ENCODE peak calls at places on chromosomes 6 and 20, in seven cellular contexts. J is A549, H is HCT116, C is HepG2, E is SK-N-SH, Y is H1, D is K562. B is an unnamed sample.

GRCh38 chr6:68445926-68446325 is 189.2 kb upstream of the ADGRB3 start:
- DNase-seq in J (no peak), H (no peak), C (no peak), E (no peak), Y (no peak), D (no peak), B (no peak)

GRCh38 chr6:35244551-35244950 is 15.0 kb upstream of the ZNF76 start:
- DNase-seq in J (no peak), H (no peak), C (no peak), E (no peak), Y (no peak), D (no peak), B (no peak)

GRCh38 chr6:87350516-87350915 is 5.9 kb downstream of the C6orf163 start:
- DNase-seq in J (no peak), H (no peak), C (no peak), E (no peak), Y (no peak), D (no peak), B (no peak)

GRCh38 chr6:164665328-164665727 is 644.1 kb downstream of the C6orf118 start:
- DNase-seq in J (no peak), H (no peak), C (no peak), E (no peak), Y (no peak), D (no peak), B (no peak)

GRCh38 chr6:109702797-109703196 is 11.7 kb downstream of the FIG4 start:
- DNase-seq in J (no peak), H (no peak), C (no peak), E (no peak), Y (no peak), D (no peak), B (no peak)

GRCh38 chr6:100482698-100483097 is 18.0 kb upstream of the SIM1 start:
- DNase-seq in J (no peak), H (no peak), C (peak), E (no peak), Y (no peak), D (no peak), B (no peak)

GRCh38 chr20:50694379-50695143 is 3.2 kb upstream of the RIPOR3 start:
- DNase-seq in J (no peak), H (no peak), C (peak), E (no peak), Y (no peak), D (no peak), B (no peak)

GRCh38 chr6:52305948-52306767 is 21.6 kb upstream of the MCM3 start:
- DNase-seq in J (no peak), H (no peak), C (no peak), E (no peak), Y (no peak), D (no peak), B (no peak)

GRCh38 chr6:117849087-117849486 is 58.0 kb upstream of the SLC35F1 start:
- DNase-seq in J (no peak), H (no peak), C (no peak), E (no peak), Y (no peak), D (no peak), B (no peak)

GRCh38 chr6:20013485-20013884 is 176.3 kb downstream of the ID4 start:
- DNase-seq in J (no peak), H (no peak), C (no peak), E (no peak), Y (no peak), D (no peak), B (no peak)

GRCh38 chr6:63764318-63764916 is 128.8 kb downstream of the PHF3 start:
- DNase-seq in J (peak), H (peak), C (peak), E (no peak), Y (no peak), D (peak), B (peak)

GRCh38 chr6:159535629-159536028 is 157.4 kb downstream of the SOD2 start:
- DNase-seq in J (no peak), H (no peak), C (no peak), E (no peak), Y (no peak), D (no peak), B (no peak)

GRCh38 chr6:137283940-137284910 is 65.0 kb upstream of the IFNGR1 start:
- DNase-seq in J (no peak), H (no peak), C (peak), E (no peak), Y (no peak), D (no peak), B (no peak)

GRCh38 chr6:168825226-168826077 is 384.5 kb downstream of the SMOC2 start:
- DNase-seq in J (no peak), H (no peak), C (no peak), E (no peak), Y (no peak), D (no peak), B (no peak)

GRCh38 chr20:13322621-13323020 is 101.5 kb downstream of the ISM1 start:
- DNase-seq in J (no peak), H (no peak), C (peak), E (no peak), Y (no peak), D (no peak), B (no peak)

GRCh38 chr6:148745926-148746325 is 904 bp upstream of the UST start:
- DNase-seq in J (no peak), H (no peak), C (no peak), E (no peak), Y (no peak), D (no peak), B (no peak)

GRCh38 chr20:2799688-2800589 is 488 bp downstream of the CPXM1 start:
- DNase-seq in J (no peak), H (no peak), C (no peak), E (peak), Y (no peak), D (no peak), B (peak)

GRCh38 chr6:31822038-31822821 is 5.3 kb upstream of the HSPA1B start:
- DNase-seq in J (peak), H (no peak), C (peak), E (peak), Y (no peak), D (peak), B (peak)

GRCh38 chr6:135257641-135258405 is 76.7 kb downstream of the MYB start:
- DNase-seq in J (no peak), H (no peak), C (no peak), E (no peak), Y (no peak), D (no peak), B (no peak)

GRCh38 chr6:107864235-107864970 is 40.3 kb upstream of the SCML4 start:
- DNase-seq in J (no peak), H (no peak), C (no peak), E (no peak), Y (no peak), D (no peak), B (no peak)

GRCh38 chr20:22921595-22922421 is 113.3 kb upstream of the SSTR4 start:
- DNase-seq in J (peak), H (no peak), C (no peak), E (no peak), Y (no peak), D (no peak), B (peak)

GRCh38 chr6:135212935-135213334 is 31.8 kb downstream of the MYB start:
- DNase-seq in J (no peak), H (no peak), C (no peak), E (no peak), Y (no peak), D (no peak), B (no peak)

GRCh38 chr6:80610821-80611220 is 504.4 kb downstream of the BCKDHB start:
- DNase-seq in J (peak), H (no peak), C (no peak), E (no peak), Y (no peak), D (no peak), B (no peak)

DNA sequence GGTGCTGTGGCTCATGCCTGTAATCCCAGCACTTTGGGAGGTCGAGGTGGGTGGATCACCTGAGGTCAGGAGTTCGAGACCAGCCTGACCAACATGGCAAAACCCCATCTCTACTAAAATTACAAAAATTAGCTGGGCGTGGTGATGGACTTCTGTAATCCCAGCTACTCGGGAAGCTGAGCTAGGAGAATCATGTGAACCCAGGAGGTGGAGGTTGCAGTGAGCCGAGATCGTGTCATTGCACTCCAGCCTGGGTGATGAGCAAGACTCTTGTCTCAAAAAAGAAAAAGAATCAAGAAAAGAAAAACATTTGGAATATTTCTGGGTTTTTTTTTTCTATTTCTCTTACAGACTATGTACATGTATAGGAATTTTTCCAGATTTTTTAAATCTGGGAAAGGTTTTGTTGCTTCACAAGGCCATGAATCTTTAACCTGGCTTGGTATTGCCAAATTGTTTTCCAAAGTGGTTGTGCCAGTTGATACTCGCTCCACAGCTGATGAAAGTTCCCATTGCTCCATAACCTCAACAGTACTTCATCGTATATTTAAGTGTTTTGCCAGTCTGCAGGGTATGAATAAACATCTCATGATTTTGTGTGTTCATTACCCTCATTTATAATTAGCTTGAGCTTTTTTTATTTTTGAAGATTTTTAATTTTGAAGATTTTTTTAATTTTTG is 33.5 kb downstream of the RNF217 start:
- DNase-seq in J (no peak), H (no peak), C (no peak), E (no peak), Y (no peak), D (no peak), B (no peak)
- H3K27ac ChIP-seq in J (no peak), H (no peak), C (no peak), E (no peak), Y (no peak), D (no peak), B (peak)

DNA sequence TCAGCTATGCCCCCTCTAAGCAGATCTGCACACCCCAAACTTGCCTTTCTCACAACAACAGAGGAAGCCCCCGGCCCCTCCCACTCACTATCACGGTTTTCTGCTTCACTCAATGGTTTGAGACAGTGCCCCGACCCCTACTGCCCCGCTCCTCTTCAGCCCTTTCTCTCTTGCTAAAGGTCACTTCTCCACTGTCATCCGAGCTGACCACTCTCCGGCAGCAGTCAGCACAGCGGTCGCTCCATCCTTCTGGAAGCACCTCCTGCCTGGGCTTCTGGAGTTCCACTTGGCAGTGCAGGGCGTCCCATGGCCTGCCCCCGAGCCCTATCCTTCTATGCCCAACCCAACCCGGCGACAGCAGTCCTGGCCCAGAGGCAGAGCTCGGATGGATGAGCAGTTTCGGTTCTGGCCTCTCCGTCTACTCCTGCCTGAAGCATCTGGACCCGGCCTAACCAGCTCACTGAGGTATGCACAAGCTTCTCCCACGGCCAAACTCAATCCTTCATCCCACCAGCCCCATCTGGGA is 4.1 kb downstream of the CTSZ start:
- DNase-seq in J (no peak), H (no peak), C (no peak), E (no peak), Y (no peak), D (no peak), B (no peak)
- TF ChIP-seq MAX in J (no peak), H (no peak), C (peak), E (no peak), Y (no peak), D (no peak), B (no peak)

GRCh38 chr20:9323622-9324021 is 190.8 kb upstream of the LAMP5 start:
- DNase-seq in J (peak), H (peak), C (peak), E (peak), Y (peak), D (no peak), B (no peak)
- H3K4me3 ChIP-seq in J (no peak), H (no peak), C (no peak), E (no peak), Y (no peak), D (no peak), B (no peak)

GRCh38 chr6:154537486-154537885 is 27.0 kb upstream of the CNKSR3 start:
- DNase-seq in J (no peak), H (no peak), C (no peak), E (no peak), Y (no peak), D (no peak), B (no peak)

GRCh38 chr6:154536922-154537449 is 26.5 kb upstream of the CNKSR3 start:
- DNase-seq in J (no peak), H (no peak), C (no peak), E (no peak), Y (no peak), D (no peak), B (no peak)

GRCh38 chr6:154536255-154536654 is 25.8 kb upstream of the CNKSR3 start:
- DNase-seq in J (no peak), H (no peak), C (no peak), E (no peak), Y (no peak), D (no peak), B (no peak)

GRCh38 chr6:154538664-154539235 is 28.3 kb upstream of the CNKSR3 start:
- DNase-seq in J (no peak), H (no peak), C (no peak), E (no peak), Y (no peak), D (no peak), B (no peak)

DNA sequence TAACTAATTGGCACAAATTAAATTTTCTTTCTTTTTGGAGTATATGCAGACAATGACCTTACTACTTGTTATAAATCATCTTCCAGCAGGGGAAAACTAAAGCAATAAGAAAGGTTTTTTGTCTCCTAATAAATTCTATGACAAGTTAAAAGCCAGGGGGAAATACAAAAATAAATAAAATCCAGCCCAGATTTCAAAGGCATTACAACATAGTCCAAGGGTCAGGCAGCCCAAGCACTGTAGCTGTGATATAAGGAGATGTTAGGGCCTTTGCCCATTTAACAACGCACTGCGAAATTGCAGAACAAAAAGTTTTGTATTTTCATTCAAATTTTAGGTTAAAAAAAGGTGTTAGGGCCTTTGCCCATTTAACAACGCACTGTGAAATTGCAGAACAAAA is 27.5 kb upstream of the CNKSR3 start:
- DNase-seq in J (no peak), H (no peak), C (peak), E (no peak), Y (no peak), D (no peak), B (no peak)
- H3K27ac ChIP-seq in J (no peak), H (no peak), C (no peak), E (no peak), Y (no peak), D (no peak), B (no peak)

DNA sequence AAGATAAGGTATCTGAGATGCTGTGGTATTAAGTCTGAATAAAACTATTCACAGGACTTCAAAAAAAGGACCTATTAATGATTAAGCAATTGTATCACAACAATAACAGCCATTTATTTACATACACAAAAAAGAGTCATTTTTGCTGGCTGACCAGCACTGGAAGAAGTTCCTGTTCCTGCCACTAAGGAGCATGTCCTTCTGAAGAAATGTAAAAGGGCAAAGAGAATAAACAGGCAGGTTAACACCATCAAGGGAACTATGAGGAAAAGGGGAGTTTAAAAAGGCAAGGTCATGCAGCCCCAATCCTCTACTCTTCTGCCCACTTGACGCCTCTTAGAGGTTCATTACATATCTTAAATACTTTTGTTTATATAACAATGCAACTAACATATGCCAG is 39.3 kb downstream of the REPS1 start:
- DNase-seq in J (peak), H (no peak), C (no peak), E (no peak), Y (no peak), D (no peak), B (no peak)
- TF ChIP-seq MAX in J (no peak), H (no peak), C (no peak), E (no peak), Y (no peak), D (no peak), B (no peak)

GRCh38 chr6:142331075-142331551 is 29.3 kb downstream of the ADGRG6 start:
- DNase-seq in J (no peak), H (no peak), C (peak), E (no peak), Y (no peak), D (no peak), B (peak)
- H3K4me3 ChIP-seq in J (no peak), H (no peak), C (peak), E (no peak), Y (no peak), D (no peak), B (peak)